ENCODE peak calls at places on chromosomes 5 and 9, in four cellular contexts. M is esophagus squamous epithelium, E is PC-3, U is upper lobe of right lung. V is an unnamed sample.

GRCh38 chr5:18967637-18968036 is 1020.4 kb downstream of the CDH18 start:
- DNase-seq in E (peak; percentile 56), U (no peak), M (no peak), V (no peak)

GRCh38 chr9:89497181-89497963 is 541 bp downstream of the SEMA4D start:
- DNase-seq in U (no peak), E (no peak), M (no peak), V (no peak)

GRCh38 chr5:65075623-65076250 is 307.0 kb downstream of the CWC27 start:
- DNase-seq in U (no peak), M (no peak), E (no peak), V (no peak)

GRCh38 chr9:96871176-96871575 is 16.9 kb upstream of the ZNF782 start:
- DNase-seq in M (no peak), U (no peak), E (no peak), V (no peak)

GRCh38 chr5:125655156-125655555 is 768.1 kb upstream of the GRAMD2B start:
- DNase-seq in U (no peak), E (no peak), M (no peak), V (no peak)

GRCh38 chr5:97009212-97009898 is 73.5 kb downstream of the LNPEP start:
- DNase-seq in E (no peak), M (no peak), U (no peak), V (no peak)

GRCh38 chr5:5139358-5140050 is 626 bp upstream of the ADAMTS16 start:
- DNase-seq in U (no peak), M (no peak), E (no peak), V (no peak)

GRCh38 chr5:157370967-157371366 is 89.0 kb upstream of the NIPAL4 start:
- DNase-seq in U (no peak), E (no peak), M (no peak), V (no peak)

GRCh38 chr5:140468188-140468587 is 66.6 kb downstream of the ANKHD1 start:
- DNase-seq in E (no peak), M (no peak), U (no peak), V (no peak)

GRCh38 chr5:16914584-16914983 is 21.5 kb downstream of the MYO10 start:
- DNase-seq in E (no peak), M (no peak), U (no peak), V (no peak)

GRCh38 chr5:139190125-139190524 is 8.0 kb downstream of the SIL1 start:
- DNase-seq in E (no peak), U (no peak), M (no peak), V (no peak)

GRCh38 chr5:156326718-156327259 is at the start of gene SGCD:
- DNase-seq in U (peak; percentile 73), E (no peak), M (no peak), V (peak; percentile 67)

GRCh38 chr9:89418112-89418872 is 79.6 kb downstream of the SEMA4D start:
- DNase-seq in E (no peak), U (no peak), M (no peak), V (no peak)

GRCh38 chr5:42404366-42404765 is 18.9 kb upstream of the GHR start:
- DNase-seq in M (no peak), E (no peak), U (no peak), V (no peak)

GRCh38 chr9:10252174-10252573 is 360.6 kb downstream of the PTPRD start:
- DNase-seq in M (no peak), E (no peak), U (no peak), V (peak; percentile 78)

GRCh38 chr5:159975462-159976019 is 33.4 kb upstream of the TTC1 start:
- DNase-seq in U (no peak), M (no peak), E (peak; percentile 66), V (peak; percentile 27)

GRCh38 chr5:134148316-134148715 is 28.4 kb downstream of the SKP1 start:
- DNase-seq in E (no peak), M (no peak), U (no peak), V (no peak)

GRCh38 chr5:164504141-164504772 is 998.8 kb downstream of the MAT2B start:
- DNase-seq in U (no peak), E (peak; percentile 68), M (no peak), V (peak; percentile 34)

GRCh38 chr9:124698265-124698664 is 72.8 kb downstream of the NR6A1 start:
- DNase-seq in U (no peak), M (no peak), E (no peak), V (no peak)

GRCh38 chr9:80932181-80932580 is 757.2 kb downstream of the TLE1 start:
- DNase-seq in M (no peak), U (no peak), E (no peak), V (no peak)

GRCh38 chr5:65867509-65868195 is 58.7 kb upstream of the ERBIN start:
- DNase-seq in U (no peak), M (no peak), E (peak; percentile 8), V (no peak)

GRCh38 chr5:134851307-134851923 is 5.6 kb downstream of the C5orf24 start:
- DNase-seq in U (no peak), E (peak; percentile 56), M (no peak), V (no peak)

GRCh38 chr5:135608761-135609443 is 30.1 kb upstream of the CXCL14 start:
- DNase-seq in M (no peak), E (no peak), U (no peak), V (no peak)

GRCh38 chr5:177378884-177379883 is 5.0 kb upstream of the SLC34A1 start:
- DNase-seq in E (peak; percentile 76), U (no peak), M (no peak), V (no peak)

GRCh38 chr5:39980056-39980455 is 555.3 kb upstream of the DAB2 start:
- DNase-seq in E (peak; percentile 33), M (no peak), U (no peak), V (no peak)

GRCh38 chr9:33351547-33351946 is 50.8 kb downstream of the AQP7 start:
- DNase-seq in E (peak; percentile 21), M (no peak), U (no peak), V (peak; percentile 11)

GRCh38 chr5:27821681-27822080 is 783.3 kb upstream of the CDH9 start:
- DNase-seq in M (no peak), U (no peak), E (peak; percentile 22), V (no peak)

GRCh38 chr5:172145870-172146747 is 41.9 kb downstream of the STK10 start:
- DNase-seq in U (no peak), E (no peak), M (no peak), V (no peak)

GRCh38 chr5:177370488-177371119 is 12.9 kb downstream of the RGS14 start:
- DNase-seq in M (no peak), U (peak; percentile 91), E (peak; percentile 94), V (peak; percentile 72)

GRCh38 chr5:140855772-140856674 is at the start of gene PCDHA10:
- DNase-seq in U (no peak), E (no peak), M (no peak), V (no peak)

GRCh38 chr5:131394128-131394527 is 130.3 kb downstream of the CDC42SE2 start:
- DNase-seq in U (no peak), E (no peak), M (no peak), V (no peak)

GRCh38 chr5:60517850-60518249 is 182.1 kb downstream of the DEPDC1B start:
- DNase-seq in U (no peak), M (no peak), E (no peak), V (no peak)
- H3K4me1 ChIP-seq in U (peaks cover 8% of the 10 kb centered on the region), M (peaks cover 30% of the 10 kb centered on the region), E (no peaks in the 10 kb centered on the region), V (peaks cover 47% of the 10 kb centered on the region)

DNA sequence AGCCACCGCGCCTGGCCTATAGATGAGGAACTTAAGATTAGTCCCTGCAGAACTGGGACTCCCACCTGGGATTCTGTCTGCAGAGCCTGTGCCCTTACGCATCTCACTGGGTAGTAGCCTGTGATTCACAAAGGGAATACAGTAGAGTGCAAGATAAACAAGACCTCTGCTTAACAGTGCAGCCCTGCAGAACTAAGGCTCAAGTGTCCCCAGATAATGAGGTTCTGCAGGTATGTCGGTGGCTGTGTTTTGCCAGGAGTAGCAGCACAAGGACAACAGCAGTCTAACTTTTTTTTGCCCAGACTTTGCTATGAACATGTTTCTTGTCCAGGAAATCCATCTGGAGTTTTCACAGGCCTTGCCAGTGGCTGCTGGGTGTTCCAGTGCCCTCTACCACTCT is 59.7 kb downstream of the DCP2 start:
- DNase-seq in E (no peak), M (no peak), U (no peak), V (no peak)
- TF ChIP-seq CTCF in E (no peak), M (no peak), U (no peak), V (no peak)

DNA sequence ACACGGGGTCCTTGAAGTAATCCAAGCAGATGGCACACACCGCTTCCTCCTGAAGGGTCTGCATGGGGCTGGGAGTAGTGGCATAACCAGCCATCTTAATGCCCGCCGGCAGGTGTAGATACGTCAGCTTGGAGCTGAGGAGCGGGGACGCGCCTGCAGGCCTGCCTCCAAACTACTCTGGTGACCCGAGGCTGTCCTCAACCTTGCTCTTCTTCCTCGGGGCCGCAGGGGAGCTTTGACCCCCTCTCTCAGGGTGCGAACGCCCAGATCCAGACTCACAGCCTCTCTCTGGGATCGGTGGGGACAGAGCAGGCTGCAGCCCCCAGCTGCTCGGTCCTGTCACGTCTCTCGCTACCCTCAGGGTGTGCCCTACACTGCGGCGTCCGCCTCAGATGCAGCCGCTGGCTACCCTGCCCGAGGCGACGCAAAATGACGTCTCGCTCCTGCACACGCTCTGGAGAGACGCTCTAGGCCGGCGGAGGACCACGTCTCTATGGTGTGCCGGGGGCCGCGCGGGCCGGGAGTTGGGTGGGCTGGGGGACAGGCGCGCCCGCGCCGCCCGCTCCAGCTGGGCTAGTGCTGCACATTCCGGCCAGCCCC is at the start of gene TRIM52:
- DNase-seq in U (peak; percentile 96), E (peak; percentile 94), M (no peak), V (peak; percentile 93)
- H3K4me3 ChIP-seq in U (peak within 1 kb of the TSS; percentile 93), E (peak within 1 kb of the TSS; percentile 87), M (peak within 1 kb of the TSS; percentile 96), V (peak within 1 kb of the TSS; percentile 90)

GRCh38 chr5:68257207-68257606 is 41.7 kb downstream of the PIK3R1 start:
- DNase-seq in U (no peak), M (no peak), E (no peak), V (no peak)

GRCh38 chr5:68260455-68260854 is 44.9 kb downstream of the PIK3R1 start:
- DNase-seq in U (no peak), E (no peak), M (no peak), V (no peak)

GRCh38 chr5:68258531-68258930 is 43.0 kb downstream of the PIK3R1 start:
- DNase-seq in U (no peak), E (no peak), M (no peak), V (no peak)

GRCh38 chr5:68261174-68262021 is 45.8 kb downstream of the PIK3R1 start:
- DNase-seq in E (no peak), U (no peak), M (no peak), V (no peak)

GRCh38 chr5:68259696-68260095 is 44.1 kb downstream of the PIK3R1 start:
- DNase-seq in M (no peak), E (no peak), U (no peak), V (no peak)
- H3K4me1 ChIP-seq in M (peaks cover 88% of the 10 kb centered on the region), E (no peaks in the 10 kb centered on the region), U (peaks cover 75% of the 10 kb centered on the region), V (peaks cover 21% of the 10 kb centered on the region)

GRCh38 chr5:173988554-173989431 is at the start of gene C5orf47:
- DNase-seq in E (no peak), M (no peak), U (no peak), V (no peak)

GRCh38 chr5:173981362-173981761 is 7.6 kb upstream of the C5orf47 start:
- DNase-seq in E (peak; percentile 48), M (no peak), U (no peak), V (no peak)

GRCh38 chr5:173989432-173990082 is 587 bp downstream of the C5orf47 start:
- DNase-seq in E (no peak), M (no peak), U (no peak), V (no peak)

GRCh38 chr5:173984218-173984617 is 4.8 kb upstream of the C5orf47 start:
- DNase-seq in U (no peak), M (no peak), E (peak; percentile 76), V (no peak)
- TF ChIP-seq CTCF in U (peak; percentile 19), M (no peak), E (peak; percentile 94), V (peak; percentile 58)

GRCh38 chr9:87040410-87041009 is 93.2 kb upstream of the GAS1 start:
- DNase-seq in E (no peak), U (no peak), M (no peak), V (no peak)
- H3K4me3 ChIP-seq in E (no peak overlapping the region), U (no peak overlapping the region), M (no peak overlapping the region), V (no peak overlapping the region)